ENCODE peak calls at places on chromosomes 13 and 19, in four cellular contexts. G is H1, Z is SK-N-SH, V is K562. I is an unnamed sample.

GRCh38 chr19:35908977-35909683 is 1.0 kb upstream of the TYROBP start:
- DNase-seq in V (peak), G (no peak), Z (no peak), I (no peak)

GRCh38 chr19:58544591-58545285 is 874 bp downstream of the TRIM28 start:
- DNase-seq in V (peak), Z (peak), G (no peak), I (peak)

GRCh38 chr19:44657211-44657921 is 13.7 kb downstream of the PVR start:
- DNase-seq in V (peak), G (no peak), Z (peak), I (peak)

GRCh38 chr19:511101-511841 is 4.0 kb downstream of the TPGS1 start:
- DNase-seq in Z (no peak), V (no peak), G (no peak), I (peak)

GRCh38 chr19:46995492-46995891 is 24.1 kb upstream of the NPAS1 start:
- DNase-seq in V (no peak), G (no peak), Z (no peak), I (no peak)

GRCh38 chr13:101691326-101691725 is 238.9 kb downstream of the ITGBL1 start:
- DNase-seq in G (no peak), V (no peak), Z (no peak), I (no peak)

GRCh38 chr13:50133277-50133953 is 118.2 kb downstream of the KCNRG start:
- DNase-seq in V (no peak), G (no peak), Z (no peak), I (peak)

GRCh38 chr13:111346281-111346680 is 25.8 kb downstream of the TEX29 start:
- DNase-seq in Z (no peak), G (no peak), V (no peak), I (no peak)

GRCh38 chr19:33879818-33880575 is 83.3 kb downstream of the KCTD15 start:
- DNase-seq in Z (peak), G (no peak), V (no peak), I (peak)

GRCh38 chr19:30523791-30524190 is 151.6 kb downstream of the ZNF536 start:
- DNase-seq in G (no peak), V (no peak), Z (no peak), I (no peak)

GRCh38 chr13:95784891-95785290 is 108.0 kb downstream of the DNAJC3 start:
- DNase-seq in G (no peak), V (no peak), Z (peak), I (no peak)

GRCh38 chr19:45152504-45153338 is 8.1 kb downstream of the NKPD1 start:
- DNase-seq in Z (peak), G (no peak), V (no peak), I (peak)

GRCh38 chr13:50202485-50202884 is 187.2 kb downstream of the KCNRG start:
- DNase-seq in Z (no peak), V (no peak), G (no peak), I (no peak)

GRCh38 chr19:30222428-30222873 is 149.7 kb upstream of the ZNF536 start:
- DNase-seq in V (peak), Z (peak), G (no peak), I (peak)

GRCh38 chr19:56639217-56639616 is 3.7 kb upstream of the SMIM17 start:
- DNase-seq in V (peak), G (no peak), Z (no peak), I (no peak)

GRCh38 chr19:18435848-18436631 is 1.9 kb downstream of the ISYNA1 start:
- DNase-seq in Z (no peak), G (no peak), V (no peak), I (no peak)

GRCh38 chr19:31154021-31154420 is 195.2 kb downstream of the TSHZ3 start:
- DNase-seq in G (no peak), V (no peak), Z (no peak), I (no peak)

GRCh38 chr13:112053744-112054615 is 13.0 kb upstream of the SOX1 start:
- DNase-seq in Z (no peak), G (no peak), V (no peak), I (peak)

GRCh38 chr13:105139380-105140285 is 1395.8 kb downstream of the EFNB2 start:
- DNase-seq in V (no peak), G (no peak), Z (no peak), I (peak)

GRCh38 chr19:7729211-7729610 is 2.7 kb downstream of the CLEC4G start:
- DNase-seq in V (peak), Z (no peak), G (no peak), I (peak)

GRCh38 chr19:384801-385169 is 24.2 kb downstream of the C2CD4C start:
- DNase-seq in Z (no peak), G (no peak), V (no peak), I (no peak)

GRCh38 chr13:26320766-26321165 is 66.8 kb downstream of the CDK8 start:
- DNase-seq in V (no peak), Z (no peak), G (no peak), I (no peak)

GRCh38 chr13:25778808-25779207 is 273.0 kb downstream of the SHISA2 start:
- DNase-seq in V (no peak), Z (no peak), G (no peak), I (no peak)

GRCh38 chr19:16461630-16462051 is 10.1 kb downstream of the EPS15L1 start:
- DNase-seq in Z (no peak), G (no peak), V (no peak), I (no peak)

GRCh38 chr19:5338661-5339469 is 1.7 kb downstream of the PTPRS start:
- DNase-seq in V (peak), Z (peak), G (peak), I (peak)

GRCh38 chr13:101576977-101577376 is 124.5 kb downstream of the ITGBL1 start:
- DNase-seq in G (no peak), V (no peak), Z (no peak), I (no peak)

GRCh38 chr19:42363614-42364346 is 26.3 kb downstream of the CNFN start:
- DNase-seq in G (no peak), V (no peak), Z (no peak), I (no peak)

GRCh38 chr13:98327326-98328314 is 150.6 kb upstream of the RNF113B start:
- DNase-seq in V (no peak), Z (no peak), G (peak), I (peak)

GRCh38 chr13:110799246-110800236 is 86.0 kb downstream of the ING1 start:
- DNase-seq in V (no peak), G (no peak), Z (no peak), I (no peak)

GRCh38 chr19:58021541-58022282 is 12.1 kb upstream of the ZSCAN1 start:
- DNase-seq in G (no peak), V (peak), Z (peak), I (peak)

GRCh38 chr19:18058208-18059009 is 28.3 kb downstream of the IL12RB1 start:
- DNase-seq in G (peak), Z (peak), V (peak), I (peak)

GRCh38 chr19:7737215-7737614 is 5.3 kb upstream of the CLEC4G start:
- DNase-seq in V (no peak), Z (no peak), G (no peak), I (no peak)

GRCh38 chr19:29311391-29311790 is 98.4 kb upstream of the UQCRFS1 start:
- DNase-seq in G (no peak), V (no peak), Z (no peak), I (peak)

GRCh38 chr13:44768775-44769578 is 192.8 kb upstream of the TSC22D1 start:
- DNase-seq in V (no peak), Z (no peak), G (no peak), I (no peak)

GRCh38 chr19:23377276-23377675 is 18.0 kb downstream of the ZNF91 start:
- DNase-seq in V (no peak), Z (no peak), G (no peak), I (no peak)

GRCh38 chr19:5170329-5170745 is 170.3 kb downstream of the PTPRS start:
- DNase-seq in G (no peak), Z (peak), V (peak), I (peak)

GRCh38 chr13:42769650-42770049 is 11.7 kb upstream of the FAM216B start:
- DNase-seq in V (no peak), G (no peak), Z (no peak), I (no peak)

GRCh38 chr13:77930430-77930829 is 11.8 kb upstream of the EDNRB start:
- DNase-seq in V (no peak), Z (no peak), G (no peak), I (no peak)
- TF ChIP-seq TEAD4 in V (no peak), Z (no peak), G (no peak), I (no peak)

GRCh38 chr19:20247016-20247683 is 80.1 kb downstream of the ZNF486 start:
- DNase-seq in G (no peak), Z (peak), V (no peak), I (peak)
- TF ChIP-seq TEAD4 in G (no peak), Z (no peak), V (no peak), I (no peak)

GRCh38 chr13:28953714-28954113 is 133.6 kb downstream of the MTUS2 start:
- DNase-seq in G (no peak), V (no peak), Z (no peak), I (no peak)
- TF ChIP-seq TEAD4 in G (no peak), V (no peak), Z (no peak), I (no peak)

GRCh38 chr19:3565177-3565576 is 7.6 kb upstream of the HMG20B start:
- DNase-seq in V (peak), G (no peak), Z (no peak), I (no peak)
- TF ChIP-seq TEAD4 in V (no peak), G (no peak), Z (no peak), I (no peak)

DNA sequence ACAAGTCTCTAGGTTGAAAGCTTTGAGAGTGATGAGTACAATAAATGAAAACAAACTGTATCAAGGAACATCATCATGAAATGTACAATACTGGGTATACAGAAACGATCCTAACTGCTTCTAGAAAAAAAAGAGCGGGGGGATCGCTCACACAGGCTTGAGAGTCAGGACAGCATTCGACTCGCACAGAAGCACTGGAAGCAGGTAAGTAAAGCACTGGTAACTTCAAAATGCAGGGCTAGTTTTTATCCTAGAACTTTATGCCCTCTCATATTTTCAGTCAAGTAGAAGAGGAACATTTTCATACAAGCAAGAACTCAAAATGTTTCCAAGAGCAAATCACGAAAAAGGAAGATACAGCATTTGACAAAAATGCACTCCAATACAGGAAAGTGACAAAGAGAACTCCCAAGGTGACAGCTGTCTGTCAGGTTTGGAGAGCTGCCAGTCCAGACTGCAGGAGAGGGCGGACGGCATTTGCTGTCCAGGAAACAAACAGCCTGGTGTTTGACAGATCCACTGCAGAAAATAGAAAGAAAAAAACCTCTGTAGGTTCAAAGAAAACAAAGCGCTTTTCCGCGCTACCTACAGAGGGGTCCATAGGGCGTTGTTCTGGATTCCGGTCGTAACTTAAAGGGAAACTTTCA is 58.2 kb upstream of the XPO4 start:
- DNase-seq in V (peak), Z (no peak), G (no peak), I (no peak)
- TF ChIP-seq TEAD4 in V (no peak), Z (no peak), G (no peak), I (no peak)

GRCh38 chr13:59666504-59666903 is 497.2 kb downstream of the DIAPH3 start:
- DNase-seq in G (no peak), Z (no peak), V (no peak), I (no peak)
- TF ChIP-seq TEAD4 in G (no peak), Z (no peak), V (no peak), I (no peak)

GRCh38 chr13:23709521-23709920 is 139.3 kb downstream of the TNFRSF19 start:
- DNase-seq in Z (no peak), V (no peak), G (no peak), I (no peak)
- TF ChIP-seq TEAD4 in Z (no peak), V (no peak), G (no peak), I (no peak)

GRCh38 chr19:12789904-12790619 is 1.2 kb upstream of the JUNB start:
- DNase-seq in G (peak), Z (peak), V (peak), I (peak)

GRCh38 chr19:12790628-12791344 is 500 bp upstream of the JUNB start:
- DNase-seq in Z (no peak), G (no peak), V (peak), I (no peak)

GRCh38 chr19:12792048-12792852 is 964 bp downstream of the JUNB start:
- DNase-seq in G (no peak), Z (peak), V (peak), I (peak)

GRCh38 chr19:12792853-12793289 is 1.6 kb downstream of the JUNB start:
- DNase-seq in Z (no peak), V (peak), G (no peak), I (no peak)

GRCh38 chr19:12791345-12792047 is at the start of gene JUNB:
- DNase-seq in Z (peak), G (no peak), V (peak), I (peak)
- TF ChIP-seq TEAD4 in Z (no peak), G (no peak), V (no peak), I (peak)